ENCODE peak calls at places on chromosomes 7 and 10, in nine cellular contexts. F is GM04503, Q is transverse colon, M is activated gamma-delta T cell treated with Interleukin-2 at 50 U/mL for 16 hours, P is EL, Y is choroid plexus epithelial cell, D is ELR, V is HuH-7, S is CD14-positive monocyte. G is an unnamed sample.

GRCh38 chr7:103914147-103914899 is 75.1 kb downstream of the RELN start:
- DNase-seq in V (no peak), Q (no peak), S (no peak), F (no peak), M (no peak), P (peak; percentile 39), D (peak; percentile 32), Y (peak; percentile 3), G (no peak)

GRCh38 chr10:51419416-51420093 is 279.8 kb downstream of the CSTF2T start:
- DNase-seq in V (no peak), P (no peak), M (no peak), Y (no peak), Q (no peak), D (no peak), S (no peak), F (no peak), G (no peak)

GRCh38 chr7:2403718-2404648 is 572 bp downstream of the CHST12 start:
- DNase-seq in Y (peak; percentile 35), Q (peak; percentile 46), P (peak; percentile 50), S (no peak), M (peak; percentile 15), F (no peak), D (peak; percentile 71), V (peak; percentile 59), G (no peak)

GRCh38 chr7:22582860-22583640 is 83.1 kb upstream of the STEAP1B start:
- DNase-seq in Q (no peak), V (no peak), P (peak; percentile 98), S (no peak), M (no peak), Y (peak; percentile 93), F (no peak), D (peak; percentile 94), G (peak; percentile 84)

GRCh38 chr7:138814806-138815332 is 16.9 kb upstream of the ATP6V0A4 start:
- DNase-seq in D (peak; percentile 4), S (no peak), F (no peak), Q (no peak), P (no peak), M (no peak), V (no peak), Y (peak; percentile 23), G (no peak)

GRCh38 chr7:155913311-155913710 is 101.0 kb upstream of the SHH start:
- DNase-seq in F (no peak), M (no peak), P (no peak), V (no peak), Y (no peak), Q (no peak), D (no peak), S (no peak), G (no peak)

GRCh38 chr10:120387326-120387725 is 69.7 kb upstream of the PLPP4 start:
- DNase-seq in S (no peak), V (no peak), D (peak; percentile 66), Y (peak; percentile 58), P (peak; percentile 74), Q (no peak), M (no peak), F (peak; percentile 33), G (peak; percentile 34)

GRCh38 chr7:111765936-111766643 is 203.8 kb upstream of the IMMP2L start:
- DNase-seq in V (no peak), P (no peak), D (no peak), Y (peak; percentile 69), F (no peak), S (no peak), M (no peak), Q (no peak), G (no peak)

GRCh38 chr10:33231621-33232350 is 102.7 kb downstream of the NRP1 start:
- DNase-seq in D (no peak), V (no peak), M (no peak), Q (no peak), S (no peak), F (no peak), Y (no peak), P (no peak), G (no peak)

GRCh38 chr7:144547888-144548287 is 144.4 kb upstream of the NOBOX start:
- DNase-seq in Y (no peak), P (no peak), D (no peak), V (no peak), F (no peak), M (no peak), Q (no peak), S (no peak), G (no peak)

GRCh38 chr10:28879875-28880381 is 202.6 kb downstream of the BAMBI start:
- DNase-seq in D (no peak), V (no peak), Y (no peak), M (no peak), F (peak; percentile 9), Q (no peak), P (peak; percentile 10), S (no peak), G (no peak)

GRCh38 chr7:155694846-155695245 is 50.4 kb downstream of the RBM33 start:
- DNase-seq in V (no peak), F (no peak), S (no peak), Y (peak; percentile 54), M (no peak), D (peak; percentile 35), Q (no peak), P (no peak), G (no peak)

GRCh38 chr7:141619745-141620144 is 68.5 kb downstream of the AGK start:
- DNase-seq in V (no peak), P (no peak), Q (no peak), Y (no peak), F (no peak), M (no peak), S (no peak), D (no peak), G (no peak)

GRCh38 chr10:14500172-14500765 is 169.5 kb upstream of the FRMD4A start:
- DNase-seq in F (no peak), Y (no peak), V (peak; percentile 23), Q (peak; percentile 58), S (peak; percentile 54), M (no peak), D (no peak), P (no peak), G (no peak)

GRCh38 chr7:42907316-42907715 is 4.6 kb downstream of the C7orf25 start:
- DNase-seq in S (no peak), M (no peak), P (peak; percentile 50), F (no peak), D (no peak), V (no peak), Q (no peak), Y (peak; percentile 43), G (no peak)

GRCh38 chr7:44305564-44306507 is 19.6 kb downstream of the CAMK2B start:
- DNase-seq in F (no peak), D (no peak), Q (no peak), Y (no peak), P (no peak), M (no peak), S (no peak), V (no peak), G (no peak)

GRCh38 chr10:74151879-74152722 is 1.1 kb downstream of the ADK start:
- DNase-seq in S (no peak), Y (no peak), P (no peak), Q (no peak), D (peak; percentile 12), M (no peak), V (no peak), F (no peak), G (no peak)

GRCh38 chr10:59585046-59585700 is 124.5 kb downstream of the SLC16A9 start:
- DNase-seq in V (no peak), P (no peak), F (no peak), Y (no peak), S (no peak), Q (no peak), M (no peak), D (no peak), G (no peak)

G was measured in AG04449.